ENCODE peak calls at places on chromosomes 3 and 15, in eight cellular contexts. Q is H1; O is activated T-cell treated with anti-CD3 and anti-CD28 coated beads, Interleukin-2, amount 50 U/mL, for 72 hours; M is endothelial cell; U is cardiac fibroblast; P is GDM1; B is activated gamma-delta T cell treated with Interleukin-2 at 50 U/mL for 16 hours; J is HEK293T. W is an unnamed sample.

GRCh38 chr3:111971533-111971932 is 7.3 kb upstream of the ABHD10 start:
- DNase-seq in B (no peak), J (peak), Q (no peak), O (no peak), P (no peak), U (no peak), M (no peak), W (no peak)

GRCh38 chr15:73854265-73854664 is 19.1 kb upstream of the TBC1D21 start:
- DNase-seq in Q (no peak), M (no peak), P (no peak), B (no peak), U (no peak), J (no peak), O (no peak), W (no peak)

GRCh38 chr3:187290561-187290960 is 976 bp downstream of the MASP1 start:
- DNase-seq in U (peak), O (no peak), B (no peak), M (no peak), J (no peak), Q (no peak), P (no peak), W (no peak)

GRCh38 chr3:193805448-193805847 is 212.4 kb downstream of the OPA1 start:
- DNase-seq in P (no peak), Q (no peak), J (no peak), O (no peak), M (no peak), U (peak), B (no peak), W (no peak)

GRCh38 chr15:70098461-70099166 is 897 bp upstream of the TLE3 start:
- DNase-seq in P (no peak), B (peak), O (peak), Q (no peak), U (peak), J (no peak), M (peak), W (peak)

GRCh38 chr3:4355401-4356224 is 52.4 kb downstream of the SETMAR start:
- DNase-seq in B (no peak), P (no peak), U (peak), O (no peak), J (no peak), Q (no peak), M (no peak), W (no peak)

GRCh38 chr3:101026881-101027678 is 33.9 kb upstream of the ABI3BP start:
- DNase-seq in Q (no peak), O (no peak), B (no peak), J (no peak), P (no peak), U (no peak), M (no peak), W (no peak)

GRCh38 chr3:59692117-59692516 is 642.3 kb upstream of the CFAP20DC start:
- DNase-seq in B (no peak), J (no peak), U (no peak), O (no peak), Q (no peak), P (no peak), M (no peak), W (no peak)

GRCh38 chr3:4409415-4409814 is 57.7 kb downstream of the SUMF1 start:
- DNase-seq in P (no peak), B (no peak), U (no peak), J (no peak), Q (no peak), M (no peak), O (peak), W (no peak)

GRCh38 chr15:69908518-69909420 is 188.9 kb downstream of the TLE3 start:
- DNase-seq in U (no peak), J (no peak), B (no peak), Q (no peak), M (no peak), O (no peak), P (no peak), W (no peak)

GRCh38 chr3:176951144-176951543 is 246.1 kb downstream of the TBL1XR1 start:
- DNase-seq in M (no peak), B (no peak), Q (no peak), P (no peak), O (no peak), U (no peak), J (no peak), W (no peak)

GRCh38 chr3:184029456-184029950 is 2.0 kb upstream of the HTR3D start:
- DNase-seq in M (no peak), U (peak), O (no peak), P (no peak), B (no peak), Q (no peak), J (no peak), W (no peak)

GRCh38 chr15:25600751-25601150 is 161.9 kb upstream of the UBE3A start:
- DNase-seq in J (no peak), P (no peak), B (no peak), O (no peak), Q (no peak), M (no peak), U (no peak), W (no peak)

GRCh38 chr3:8793242-8793641 is 23.8 kb upstream of the OXTR start:
- DNase-seq in B (no peak), O (no peak), M (no peak), J (no peak), P (no peak), Q (no peak), U (no peak), W (no peak)

GRCh38 chr3:30667250-30667585 is 60.8 kb downstream of the TGFBR2 start:
- DNase-seq in Q (peak), B (no peak), M (peak), P (peak), U (no peak), J (no peak), O (no peak), W (no peak)

GRCh38 chr15:70260580-70260979 is 162.9 kb upstream of the TLE3 start:
- DNase-seq in P (no peak), M (no peak), O (no peak), J (no peak), U (no peak), Q (no peak), B (no peak), W (no peak)

GRCh38 chr15:55802600-55803376 is 59.8 kb upstream of the PRTG start:
- DNase-seq in O (no peak), Q (no peak), B (no peak), P (no peak), J (no peak), M (no peak), U (no peak), W (no peak)

GRCh38 chr3:126893651-126894050 is 89.3 kb upstream of the PLXNA1 start:
- DNase-seq in M (no peak), Q (no peak), U (no peak), J (no peak), B (no peak), O (no peak), P (no peak), W (no peak)

GRCh38 chr3:94082412-94082937 is 19.6 kb downstream of the NSUN3 start:
- DNase-seq in P (no peak), B (no peak), M (no peak), O (no peak), Q (no peak), J (no peak), U (no peak), W (no peak)

GRCh38 chr3:171827836-171828458 is 15.2 kb upstream of the TMEM212 start:
- DNase-seq in M (no peak), O (no peak), U (no peak), P (no peak), J (no peak), Q (no peak), B (no peak), W (no peak)

GRCh38 chr3:184965639-184966430 is 153.9 kb downstream of the VPS8 start:
- DNase-seq in J (no peak), B (no peak), U (no peak), P (no peak), O (no peak), Q (no peak), M (no peak), W (no peak)

GRCh38 chr15:84570164-84570692 is 30.6 kb upstream of the ZSCAN2 start:
- DNase-seq in O (peak), Q (no peak), J (peak), B (peak), U (peak), M (peak), P (peak), W (peak)

GRCh38 chr3:5056005-5056391 is 66.1 kb upstream of the ARL8B start:
- DNase-seq in B (no peak), U (no peak), O (no peak), M (no peak), J (no peak), Q (no peak), P (no peak), W (no peak)

GRCh38 chr3:43892535-43892934 is 201.8 kb downstream of the ABHD5 start:
- DNase-seq in M (no peak), B (no peak), O (no peak), U (no peak), J (no peak), Q (no peak), P (peak), W (peak)

GRCh38 chr3:105866656-105867653 is 1.9 kb downstream of the CBLB start:
- DNase-seq in P (no peak), O (peak), B (no peak), J (no peak), M (no peak), Q (no peak), U (peak), W (no peak)

GRCh38 chr3:57393957-57394356 is 101.5 kb upstream of the ASB14 start:
- DNase-seq in Q (no peak), P (peak), J (no peak), U (no peak), M (no peak), O (no peak), B (no peak), W (no peak)

GRCh38 chr3:144097144-144097543 is 125.5 kb downstream of the DIPK2A start:
- DNase-seq in B (no peak), M (no peak), Q (no peak), J (no peak), U (no peak), P (no peak), O (no peak), W (no peak)

GRCh38 chr3:150105886-150106612 is 135.4 kb upstream of the PFN2 start:
- DNase-seq in P (peak), J (no peak), M (no peak), B (no peak), U (no peak), Q (no peak), O (no peak), W (no peak)

GRCh38 chr15:47398115-47398514 is 319.2 kb upstream of the SEMA6D start:
- DNase-seq in M (no peak), U (no peak), J (no peak), P (no peak), B (no peak), O (no peak), Q (no peak), W (no peak)

GRCh38 chr15:62847900-62848489 is 194.6 kb upstream of the TPM1 start:
- DNase-seq in M (peak), P (no peak), Q (peak), O (peak), U (peak), B (peak), J (peak), W (no peak)

W was measured in upper lobe of right lung.